ENCODE peak calls at places on chromosomes 16 and 17, in seven cellular contexts. R, V, L, X, S, J and D are unnamed samples. For H3K36me3, the result is how much of the 10 kb centered on the place peaks cover.

GRCh38 chr17:80790021-80790765 is 201.4 kb upstream of the CHMP6 start:
- DNase-seq in R (no peak), V (no peak), L (no peak), X (no peak), S (no peak), J (peak), D (peak)

GRCh38 chr17:40499551-40500189 is 1.8 kb downstream of the TNS4 start:
- DNase-seq in R (peak), V (peak), L (peak), X (peak), S (peak), J (no peak), D (peak)

GRCh38 chr17:29193146-29193545 is 12.9 kb upstream of the MYO18A start:
- DNase-seq in R (no peak), V (no peak), L (no peak), X (no peak), S (no peak), J (no peak), D (no peak)

GRCh38 chr17:31156326-31156725 is 61.5 kb downstream of the NF1 start:
- DNase-seq in R (no peak), V (no peak), L (no peak), X (no peak), S (no peak), J (no peak), D (no peak)

GRCh38 chr17:62630365-62631085 is 3.1 kb downstream of the MRC2 start:
- DNase-seq in R (no peak), V (no peak), L (peak), X (no peak), S (no peak), J (no peak), D (no peak)

GRCh38 chr17:45436161-45436560 is 3.5 kb upstream of the ARHGAP27 start:
- DNase-seq in R (no peak), V (peak), L (no peak), X (no peak), S (no peak), J (peak), D (no peak)

GRCh38 chr17:62597920-62598319 is 29.6 kb upstream of the MRC2 start:
- DNase-seq in R (no peak), V (no peak), L (no peak), X (no peak), S (no peak), J (no peak), D (no peak)

GRCh38 chr17:3602499-3602898 is 6.7 kb downstream of the TRPV1 start:
- DNase-seq in R (no peak), V (no peak), L (no peak), X (peak), S (no peak), J (no peak), D (peak)

DNA sequence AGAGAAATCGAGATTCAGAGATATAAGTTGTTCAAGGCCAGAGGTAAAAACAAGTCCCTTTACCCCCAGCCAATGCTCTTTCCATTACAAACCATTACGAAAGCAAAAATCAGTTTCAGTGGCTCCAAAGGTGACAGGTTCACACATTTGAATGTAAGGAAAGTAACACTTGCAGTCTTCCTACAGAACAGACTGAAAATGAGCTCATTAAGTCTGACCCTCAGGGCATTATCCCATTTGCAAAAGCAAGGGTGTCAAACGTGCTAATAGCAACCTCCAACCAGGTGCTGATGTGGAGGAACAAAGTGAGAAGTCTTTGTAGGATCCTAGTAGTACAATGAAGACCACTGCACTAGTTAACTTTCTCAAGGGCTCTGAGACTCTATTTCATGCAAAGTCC is 65.2 kb downstream of the XPO6 start:
- DNase-seq in R (no peak), V (no peak), L (no peak), X (no peak), S (no peak), J (no peak), D (no peak)
- H3K36me3 ChIP-seq in R (under half), V (half or more), L (under half), X (under half), S (under half), J (half or more), D (under half)

GRCh38 chr16:30533146-30533522 is 1.5 kb downstream of the ZNF747 start:
- DNase-seq in R (no peak), V (peak), L (no peak), X (no peak), S (no peak), J (no peak), D (no peak)
- H3K4me3 ChIP-seq in R (peak), V (peak), L (no peak), X (no peak), S (no peak), J (no peak), D (peak)

GRCh38 chr17:43669971-43670644 is 8.4 kb upstream of the MEOX1 start:
- DNase-seq in R (peak), V (no peak), L (no peak), X (no peak), S (no peak), J (no peak), D (no peak)
- H3K36me3 ChIP-seq in R (under half), V (under half), L (under half), X (under half), S (under half), J (under half), D (under half)

DNA sequence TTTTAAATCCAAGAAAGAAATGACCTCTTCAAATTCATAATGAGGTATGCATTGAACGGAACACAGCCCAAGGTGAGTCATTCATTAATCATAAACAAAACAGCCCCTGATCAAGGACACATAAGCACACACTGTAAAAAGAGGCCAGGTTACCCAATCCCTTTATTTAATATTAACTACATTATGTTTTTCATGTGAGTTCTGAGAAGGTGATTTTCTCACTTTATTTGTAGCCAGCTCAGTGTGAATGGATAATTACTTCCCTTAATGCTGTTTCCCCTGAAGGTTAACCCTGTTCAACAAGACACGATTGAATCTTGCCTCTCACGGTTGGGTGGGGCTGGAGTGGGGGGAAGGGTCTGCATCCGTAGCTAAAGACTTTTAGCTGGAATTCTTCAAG is 257.3 kb upstream of the SALL1 start:
- DNase-seq in R (no peak), V (no peak), L (no peak), X (no peak), S (no peak), J (no peak), D (no peak)
- H3K4me3 ChIP-seq in R (no peak), V (no peak), L (no peak), X (no peak), S (no peak), J (no peak), D (no peak)

GRCh38 chr16:75389096-75389692 is 44.1 kb downstream of the CFDP1 start:
- DNase-seq in R (no peak), V (no peak), L (no peak), X (no peak), S (no peak), J (no peak), D (no peak)
- H3K36me3 ChIP-seq in R (under half), V (half or more), L (under half), X (under half), S (under half), J (half or more), D (under half)

DNA sequence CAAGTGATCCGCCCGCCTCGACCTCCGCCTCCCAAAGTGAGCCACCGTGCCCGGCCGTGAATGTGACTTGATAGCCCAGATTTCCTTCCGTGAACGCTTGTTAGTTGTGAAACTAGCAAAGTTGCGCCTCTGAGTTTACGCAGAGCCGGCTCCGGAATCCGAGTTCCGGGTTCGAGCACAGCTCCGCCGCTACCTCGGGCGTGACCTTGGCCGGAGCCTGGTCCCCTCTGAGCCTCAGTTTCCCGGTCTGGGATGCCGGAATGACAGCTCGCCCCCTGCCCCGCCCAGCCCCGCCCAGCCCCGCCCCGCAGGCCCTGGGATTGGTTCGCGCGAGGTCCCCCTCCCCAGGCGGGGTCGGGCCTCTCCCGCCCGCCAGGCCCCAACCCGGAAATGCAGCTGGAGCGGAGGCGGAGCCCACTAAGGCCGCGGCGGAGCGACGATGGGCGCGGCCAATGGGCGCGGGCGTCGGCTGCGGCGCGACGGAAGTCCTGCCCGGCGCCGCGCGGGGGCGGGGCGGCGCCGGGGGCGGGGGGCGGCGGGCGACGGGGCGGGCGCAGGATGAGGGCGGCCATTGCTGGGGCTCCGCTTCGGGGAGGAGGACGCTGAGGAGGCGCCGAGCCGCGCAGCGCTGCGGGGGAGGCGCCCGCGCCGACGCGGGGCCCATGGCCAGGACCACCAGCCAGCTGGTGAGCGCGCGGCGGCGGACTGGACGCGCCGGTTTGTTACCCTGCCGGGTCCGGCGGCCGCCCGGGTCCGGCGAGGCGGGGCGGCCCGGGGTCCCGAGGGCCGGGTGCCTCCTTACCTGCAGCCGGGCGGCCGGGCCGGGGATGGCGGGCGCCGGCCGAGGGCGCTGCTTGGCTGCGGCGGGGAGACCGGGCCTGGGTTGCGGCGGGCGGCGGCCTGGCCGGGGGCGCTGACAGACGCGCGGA is at the start of gene PDPK1:
- DNase-seq in R (peak), V (peak), L (peak), X (peak), S (peak), J (peak), D (peak)
- H3K4me3 ChIP-seq in R (peak), V (peak), L (peak), X (peak), S (peak), J (peak), D (peak)

DNA sequence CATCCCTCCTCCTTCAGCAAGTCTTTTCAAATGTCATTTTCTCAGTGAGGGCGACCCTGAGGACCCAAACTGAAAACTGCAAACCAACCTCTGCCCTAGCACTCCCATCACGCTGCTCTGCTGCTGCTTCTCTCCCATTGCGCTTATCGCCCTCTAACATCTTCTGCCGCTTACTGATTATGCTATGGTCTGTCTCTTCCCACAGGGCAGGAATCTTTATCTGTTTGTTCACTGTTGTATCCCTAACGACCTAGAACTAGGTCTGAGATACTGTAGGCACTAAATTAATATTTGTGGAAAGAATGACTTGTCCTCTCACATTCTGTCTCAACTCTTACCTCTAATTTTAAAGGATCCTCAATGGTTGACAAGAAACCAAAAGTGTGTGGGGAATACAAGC is 12.5 kb downstream of the ZSCAN32 start:
- DNase-seq in R (no peak), V (no peak), L (no peak), X (no peak), S (no peak), J (no peak), D (no peak)
- H3K36me3 ChIP-seq in R (under half), V (half or more), L (half or more), X (under half), S (under half), J (half or more), D (half or more)

GRCh38 chr17:34199932-34200534 is 55.1 kb upstream of the CCL2 start:
- DNase-seq in R (peak), V (no peak), L (peak), X (peak), S (peak), J (peak), D (peak)
- H3K4me3 ChIP-seq in R (no peak), V (no peak), L (no peak), X (no peak), S (no peak), J (no peak), D (no peak)